ENCODE peak calls at places on chromosome 7, in seven cellular contexts. One of them, this sample, is unnamed.

GRCh38 chr7:7965301-7965700 is 3.3 kb upstream of the GLCCI1 start:
- DNase-seq in psoas muscle: no peak
- DNase-seq in COLO829: no peak
- DNase-seq in GM12865: no peak
- DNase-seq in CD14-positive monocyte: no peak
- DNase-seq in NK-92 treated with Interleukin-12 subunit alpha and Interleukin-12 subunit beta, amount 100 ng/mL, for 24 hours: no peak
- DNase-seq in NCI-H774: no peak
- DNase-seq in this sample: no peak

GRCh38 chr7:30543815-30544525 is 39.3 kb upstream of the GGCT start:
- DNase-seq in CD14-positive monocyte: no peak
- DNase-seq in GM12865: no peak
- DNase-seq in COLO829: no peak
- DNase-seq in NCI-H774: no peak
- DNase-seq in NK-92 treated with Interleukin-12 subunit alpha and Interleukin-12 subunit beta, amount 100 ng/mL, for 24 hours: no peak
- DNase-seq in psoas muscle: no peak
- DNase-seq in this sample: no peak

GRCh38 chr7:130996841-130997231 is 262.8 kb upstream of the KLF14 start:
- DNase-seq in psoas muscle: no peak
- DNase-seq in CD14-positive monocyte: no peak
- DNase-seq in NCI-H774: peak
- DNase-seq in COLO829: peak
- DNase-seq in NK-92 treated with Interleukin-12 subunit alpha and Interleukin-12 subunit beta, amount 100 ng/mL, for 24 hours: no peak
- DNase-seq in GM12865: no peak
- DNase-seq in this sample: peak

GRCh38 chr7:131327049-131327625 is 539 bp upstream of the MKLN1 start:
- DNase-seq in CD14-positive monocyte: no peak
- DNase-seq in NCI-H774: no peak
- DNase-seq in NK-92 treated with Interleukin-12 subunit alpha and Interleukin-12 subunit beta, amount 100 ng/mL, for 24 hours: no peak
- DNase-seq in GM12865: peak
- DNase-seq in COLO829: peak
- DNase-seq in psoas muscle: no peak
- DNase-seq in this sample: peak

GRCh38 chr7:129675521-129675920 is 64.0 kb downstream of the NRF1 start:
- DNase-seq in NK-92 treated with Interleukin-12 subunit alpha and Interleukin-12 subunit beta, amount 100 ng/mL, for 24 hours: no peak
- DNase-seq in NCI-H774: no peak
- DNase-seq in CD14-positive monocyte: no peak
- DNase-seq in psoas muscle: no peak
- DNase-seq in COLO829: no peak
- DNase-seq in GM12865: no peak
- DNase-seq in this sample: no peak

GRCh38 chr7:28922618-28923331 is 35.4 kb downstream of the TRIL start:
- DNase-seq in COLO829: no peak
- DNase-seq in CD14-positive monocyte: no peak
- DNase-seq in NK-92 treated with Interleukin-12 subunit alpha and Interleukin-12 subunit beta, amount 100 ng/mL, for 24 hours: peak
- DNase-seq in psoas muscle: peak
- DNase-seq in NCI-H774: peak
- DNase-seq in GM12865: peak
- DNase-seq in this sample: peak

GRCh38 chr7:158733220-158733519 is 28.6 kb upstream of the NCAPG2 start:
- DNase-seq in NK-92 treated with Interleukin-12 subunit alpha and Interleukin-12 subunit beta, amount 100 ng/mL, for 24 hours: no peak
- DNase-seq in psoas muscle: no peak
- DNase-seq in COLO829: no peak
- DNase-seq in CD14-positive monocyte: no peak
- DNase-seq in GM12865: no peak
- DNase-seq in NCI-H774: no peak
- DNase-seq in this sample: peak

GRCh38 chr7:117021960-117022359 is 68.7 kb downstream of the ST7 start:
- DNase-seq in NCI-H774: no peak
- DNase-seq in psoas muscle: no peak
- DNase-seq in NK-92 treated with Interleukin-12 subunit alpha and Interleukin-12 subunit beta, amount 100 ng/mL, for 24 hours: no peak
- DNase-seq in GM12865: no peak
- DNase-seq in CD14-positive monocyte: no peak
- DNase-seq in COLO829: no peak
- DNase-seq in this sample: no peak

GRCh38 chr7:6252310-6252709 is 20.1 kb downstream of the CYTH3 start:
- DNase-seq in COLO829: no peak
- DNase-seq in CD14-positive monocyte: no peak
- DNase-seq in psoas muscle: no peak
- DNase-seq in NCI-H774: no peak
- DNase-seq in NK-92 treated with Interleukin-12 subunit alpha and Interleukin-12 subunit beta, amount 100 ng/mL, for 24 hours: no peak
- DNase-seq in GM12865: no peak
- DNase-seq in this sample: no peak

GRCh38 chr7:123096976-123097375 is 101.5 kb upstream of the TAS2R16 start:
- DNase-seq in NCI-H774: no peak
- DNase-seq in CD14-positive monocyte: no peak
- DNase-seq in COLO829: no peak
- DNase-seq in GM12865: no peak
- DNase-seq in psoas muscle: no peak
- DNase-seq in NK-92 treated with Interleukin-12 subunit alpha and Interleukin-12 subunit beta, amount 100 ng/mL, for 24 hours: no peak
- DNase-seq in this sample: no peak

GRCh38 chr7:155590215-155591023 is 44.1 kb upstream of the CNPY1 start:
- DNase-seq in CD14-positive monocyte: peak
- DNase-seq in NK-92 treated with Interleukin-12 subunit alpha and Interleukin-12 subunit beta, amount 100 ng/mL, for 24 hours: peak
- DNase-seq in psoas muscle: no peak
- DNase-seq in COLO829: no peak
- DNase-seq in NCI-H774: peak
- DNase-seq in GM12865: peak
- DNase-seq in this sample: no peak

GRCh38 chr7:46993396-46993795 is 588.5 kb downstream of the TNS3 start:
- DNase-seq in GM12865: no peak
- DNase-seq in psoas muscle: no peak
- DNase-seq in NK-92 treated with Interleukin-12 subunit alpha and Interleukin-12 subunit beta, amount 100 ng/mL, for 24 hours: no peak
- DNase-seq in CD14-positive monocyte: no peak
- DNase-seq in NCI-H774: no peak
- DNase-seq in COLO829: no peak
- DNase-seq in this sample: no peak

GRCh38 chr7:112537822-112538221 is 57.0 kb downstream of the LSMEM1 start:
- DNase-seq in COLO829: no peak
- DNase-seq in GM12865: no peak
- DNase-seq in psoas muscle: no peak
- DNase-seq in NK-92 treated with Interleukin-12 subunit alpha and Interleukin-12 subunit beta, amount 100 ng/mL, for 24 hours: no peak
- DNase-seq in CD14-positive monocyte: no peak
- DNase-seq in NCI-H774: no peak
- DNase-seq in this sample: no peak

GRCh38 chr7:1548438-1548831 is 7.6 kb downstream of the TMEM184A start:
- DNase-seq in COLO829: no peak
- DNase-seq in CD14-positive monocyte: peak
- DNase-seq in psoas muscle: no peak
- DNase-seq in GM12865: peak
- DNase-seq in NCI-H774: no peak
- DNase-seq in NK-92 treated with Interleukin-12 subunit alpha and Interleukin-12 subunit beta, amount 100 ng/mL, for 24 hours: no peak
- DNase-seq in this sample: no peak

GRCh38 chr7:109549461-109549860 is 979.8 kb downstream of the DNAJB9 start:
- DNase-seq in GM12865: no peak
- DNase-seq in CD14-positive monocyte: no peak
- DNase-seq in NK-92 treated with Interleukin-12 subunit alpha and Interleukin-12 subunit beta, amount 100 ng/mL, for 24 hours: no peak
- DNase-seq in psoas muscle: no peak
- DNase-seq in NCI-H774: no peak
- DNase-seq in COLO829: no peak
- DNase-seq in this sample: no peak

GRCh38 chr7:151245360-151246160 is 2.9 kb downstream of the SMARCD3 start:
- DNase-seq in COLO829: no peak
- DNase-seq in NCI-H774: no peak
- DNase-seq in GM12865: peak
- DNase-seq in psoas muscle: peak
- DNase-seq in NK-92 treated with Interleukin-12 subunit alpha and Interleukin-12 subunit beta, amount 100 ng/mL, for 24 hours: no peak
- DNase-seq in CD14-positive monocyte: no peak
- DNase-seq in this sample: no peak

GRCh38 chr7:51141451-51141971 is 175.1 kb downstream of the COBL start:
- DNase-seq in COLO829: peak
- DNase-seq in psoas muscle: no peak
- DNase-seq in NK-92 treated with Interleukin-12 subunit alpha and Interleukin-12 subunit beta, amount 100 ng/mL, for 24 hours: no peak
- DNase-seq in GM12865: no peak
- DNase-seq in NCI-H774: no peak
- DNase-seq in CD14-positive monocyte: no peak
- DNase-seq in this sample: peak

GRCh38 chr7:11163220-11163619 is 189.5 kb downstream of the PHF14 start:
- DNase-seq in COLO829: no peak
- DNase-seq in psoas muscle: no peak
- DNase-seq in GM12865: no peak
- DNase-seq in NCI-H774: no peak
- DNase-seq in NK-92 treated with Interleukin-12 subunit alpha and Interleukin-12 subunit beta, amount 100 ng/mL, for 24 hours: no peak
- DNase-seq in CD14-positive monocyte: no peak
- DNase-seq in this sample: no peak

GRCh38 chr7:137020351-137020750 is 151.9 kb downstream of the CHRM2 start:
- DNase-seq in NCI-H774: peak
- DNase-seq in CD14-positive monocyte: no peak
- DNase-seq in GM12865: no peak
- DNase-seq in NK-92 treated with Interleukin-12 subunit alpha and Interleukin-12 subunit beta, amount 100 ng/mL, for 24 hours: no peak
- DNase-seq in psoas muscle: no peak
- DNase-seq in COLO829: no peak
- DNase-seq in this sample: no peak

GRCh38 chr7:73978681-73979563 is 49.1 kb upstream of the ELN start:
- DNase-seq in COLO829: peak
- DNase-seq in NK-92 treated with Interleukin-12 subunit alpha and Interleukin-12 subunit beta, amount 100 ng/mL, for 24 hours: no peak
- DNase-seq in CD14-positive monocyte: no peak
- DNase-seq in psoas muscle: peak
- DNase-seq in GM12865: peak
- DNase-seq in NCI-H774: peak
- DNase-seq in this sample: peak

GRCh38 chr7:157302314-157302711 is 34.5 kb upstream of the DNAJB6 start:
- DNase-seq in CD14-positive monocyte: peak
- DNase-seq in psoas muscle: peak
- DNase-seq in COLO829: no peak
- DNase-seq in NCI-H774: no peak
- DNase-seq in GM12865: peak
- DNase-seq in NK-92 treated with Interleukin-12 subunit alpha and Interleukin-12 subunit beta, amount 100 ng/mL, for 24 hours: peak
- DNase-seq in this sample: no peak

GRCh38 chr7:106552645-106553445 is 108.1 kb downstream of the CCDC71L start:
- DNase-seq in NCI-H774: no peak
- DNase-seq in COLO829: no peak
- DNase-seq in CD14-positive monocyte: peak
- DNase-seq in GM12865: peak
- DNase-seq in NK-92 treated with Interleukin-12 subunit alpha and Interleukin-12 subunit beta, amount 100 ng/mL, for 24 hours: no peak
- DNase-seq in psoas muscle: no peak
- DNase-seq in this sample: no peak

GRCh38 chr7:16462618-16463017 is 2.9 kb downstream of the SOSTDC1 start:
- DNase-seq in NCI-H774: no peak
- DNase-seq in psoas muscle: no peak
- DNase-seq in NK-92 treated with Interleukin-12 subunit alpha and Interleukin-12 subunit beta, amount 100 ng/mL, for 24 hours: no peak
- DNase-seq in CD14-positive monocyte: no peak
- DNase-seq in COLO829: no peak
- DNase-seq in GM12865: no peak
- DNase-seq in this sample: no peak

GRCh38 chr7:120272261-120272895 is 597 bp upstream of the KCND2 start:
- DNase-seq in GM12865: peak
- DNase-seq in CD14-positive monocyte: no peak
- DNase-seq in COLO829: peak
- DNase-seq in NCI-H774: peak
- DNase-seq in psoas muscle: no peak
- DNase-seq in NK-92 treated with Interleukin-12 subunit alpha and Interleukin-12 subunit beta, amount 100 ng/mL, for 24 hours: no peak
- DNase-seq in this sample: peak

GRCh38 chr7:115349635-115350034 is 427.7 kb downstream of the MDFIC start:
- DNase-seq in GM12865: no peak
- DNase-seq in NK-92 treated with Interleukin-12 subunit alpha and Interleukin-12 subunit beta, amount 100 ng/mL, for 24 hours: no peak
- DNase-seq in NCI-H774: no peak
- DNase-seq in CD14-positive monocyte: no peak
- DNase-seq in psoas muscle: no peak
- DNase-seq in COLO829: no peak
- DNase-seq in this sample: no peak

GRCh38 chr7:44615149-44615611 is 8.8 kb downstream of the OGDH start:
- DNase-seq in CD14-positive monocyte: peak
- DNase-seq in NCI-H774: no peak
- DNase-seq in psoas muscle: peak
- DNase-seq in GM12865: no peak
- DNase-seq in COLO829: no peak
- DNase-seq in NK-92 treated with Interleukin-12 subunit alpha and Interleukin-12 subunit beta, amount 100 ng/mL, for 24 hours: no peak
- DNase-seq in this sample: no peak

GRCh38 chr7:27345964-27346363 is 103.4 kb downstream of the EVX1 start:
- DNase-seq in psoas muscle: no peak
- DNase-seq in NCI-H774: no peak
- DNase-seq in CD14-positive monocyte: no peak
- DNase-seq in GM12865: no peak
- DNase-seq in NK-92 treated with Interleukin-12 subunit alpha and Interleukin-12 subunit beta, amount 100 ng/mL, for 24 hours: no peak
- DNase-seq in COLO829: no peak
- DNase-seq in this sample: no peak

GRCh38 chr7:65946895-65947294 is 35.1 kb downstream of the GUSB start:
- DNase-seq in NK-92 treated with Interleukin-12 subunit alpha and Interleukin-12 subunit beta, amount 100 ng/mL, for 24 hours: no peak
- DNase-seq in COLO829: no peak
- DNase-seq in CD14-positive monocyte: peak
- DNase-seq in NCI-H774: no peak
- DNase-seq in psoas muscle: no peak
- DNase-seq in GM12865: no peak
- DNase-seq in this sample: peak

GRCh38 chr7:129008645-129009414 is 46.1 kb downstream of the TNPO3 start:
- DNase-seq in CD14-positive monocyte: no peak
- DNase-seq in COLO829: peak
- DNase-seq in GM12865: peak
- DNase-seq in psoas muscle: no peak
- DNase-seq in NK-92 treated with Interleukin-12 subunit alpha and Interleukin-12 subunit beta, amount 100 ng/mL, for 24 hours: no peak
- DNase-seq in NCI-H774: no peak
- DNase-seq in this sample: no peak

GRCh38 chr7:51949726-51950644 is 633.4 kb upstream of the COBL start:
- DNase-seq in NCI-H774: peak
- DNase-seq in COLO829: no peak
- DNase-seq in NK-92 treated with Interleukin-12 subunit alpha and Interleukin-12 subunit beta, amount 100 ng/mL, for 24 hours: no peak
- DNase-seq in GM12865: no peak
- DNase-seq in psoas muscle: no peak
- DNase-seq in CD14-positive monocyte: no peak
- DNase-seq in this sample: no peak

GRCh38 chr7:6350057-6350752 is 77.8 kb upstream of the CYTH3 start:
- DNase-seq in CD14-positive monocyte: no peak
- DNase-seq in psoas muscle: no peak
- DNase-seq in NK-92 treated with Interleukin-12 subunit alpha and Interleukin-12 subunit beta, amount 100 ng/mL, for 24 hours: no peak
- DNase-seq in COLO829: no peak
- DNase-seq in GM12865: no peak
- DNase-seq in NCI-H774: no peak
- DNase-seq in this sample: no peak

This sample was measured in LNCaP clone FGC.